ENCODE peak calls at places on chromosomes 4 and X, in four cellular contexts. W is AML-193; V is CD4-positive, CD25-positive, alpha-beta regulatory T cell; O is posterior cingulate gyrus. Q is an unnamed sample.

GRCh38 chr4:114208747-114209146 is 229.3 kb upstream of the ARSJ start:
- DNase-seq in W (no peak), V (no peak), O (no peak), Q (no peak)

GRCh38 chrX:17876135-17876534 is 15.0 kb upstream of the RAI2 start:
- DNase-seq in W (no peak), V (no peak), O (no peak), Q (no peak)

GRCh38 chrX:47628980-47629379 is 750 bp downstream of the CFP start:
- DNase-seq in W (no peak), V (peak; percentile 45), O (no peak), Q (no peak)

GRCh38 chr4:168737441-168738176 is 240.8 kb downstream of the PALLD start:
- DNase-seq in W (no peak), V (no peak), O (no peak), Q (no peak)

GRCh38 chr4:77701111-77701510 is 95.5 kb downstream of the CXCL13 start:
- DNase-seq in W (no peak), V (no peak), O (no peak), Q (no peak)

GRCh38 chr4:182212211-182212761 is 30.9 kb upstream of the TENM3 start:
- DNase-seq in W (no peak), V (no peak), O (no peak), Q (no peak)

GRCh38 chr4:87073570-87074470 is 139.0 kb downstream of the AFF1 start:
- DNase-seq in W (no peak), V (peak; percentile 89), O (peak; percentile 77), Q (peak; percentile 41)

GRCh38 chrX:119763175-119763574 is 4.8 kb downstream of the SOWAHD start:
- DNase-seq in W (no peak), V (no peak), O (no peak), Q (no peak)

GRCh38 chr4:42048394-42048793 is 58.1 kb downstream of the SLC30A9 start:
- DNase-seq in W (no peak), V (no peak), O (no peak), Q (no peak)

GRCh38 chr4:14184767-14185166 is 557.2 kb upstream of the BOD1L1 start:
- DNase-seq in W (no peak), V (no peak), O (no peak), Q (no peak)

GRCh38 chr4:86927843-86928395 is 6.9 kb upstream of the AFF1 start:
- DNase-seq in W (peak; percentile 51), V (no peak), O (no peak), Q (no peak)

GRCh38 chrX:39843318-39843717 is 254.4 kb downstream of the BCOR start:
- DNase-seq in W (no peak), V (no peak), O (no peak), Q (no peak)

GRCh38 chrX:69357293-69357692 is 146.8 kb upstream of the NALF2 start:
- DNase-seq in W (no peak), V (no peak), O (no peak), Q (no peak)

GRCh38 chr4:157080605-157081004 is 4.7 kb downstream of the GLRB start:
- DNase-seq in W (no peak), V (no peak), O (no peak), Q (no peak)

GRCh38 chr4:3040447-3041191 is 33.7 kb downstream of the HTT-AS start:
- DNase-seq in W (no peak), V (no peak), O (no peak), Q (no peak)

GRCh38 chr4:184506527-184507121 is 32.3 kb upstream of the IRF2 start:
- DNase-seq in W (peak; percentile 12), V (peak; percentile 63), O (peak; percentile 72), Q (no peak)

GRCh38 chrX:109638158-109638557 is 13.2 kb upstream of the KCNE5 start:
- DNase-seq in W (no peak), V (peak; percentile 59), O (no peak), Q (no peak)

GRCh38 chrX:52574416-52575275 is 57.8 kb upstream of the XAGE1B start:
- DNase-seq in W (peak; percentile 25), V (peak; percentile 65), O (no peak), Q (peak; percentile 0)

GRCh38 chr4:36532670-36533373 is 251.4 kb downstream of the DTHD1 start:
- DNase-seq in W (no peak), V (no peak), O (no peak), Q (no peak)

GRCh38 chr4:107778784-107779530 is 45.8 kb upstream of the SGMS2 start:
- DNase-seq in W (no peak), V (no peak), O (no peak), Q (no peak)

GRCh38 chrX:74906427-74906826 is 18.8 kb downstream of the NEXMIF start:
- DNase-seq in W (no peak), V (no peak), O (no peak), Q (no peak)

GRCh38 chrX:131895002-131895401 is 128.1 kb upstream of the STK26 start:
- DNase-seq in W (no peak), V (no peak), O (no peak), Q (no peak)

GRCh38 chr4:186297013-186297645 is 31.1 kb downstream of the F11 start:
- DNase-seq in W (peak; percentile 46), V (peak; percentile 43), O (no peak), Q (no peak)